ENCODE peak calls at places on chromosome 16, in five cellular contexts. G, F, M, J and N are unnamed samples. For H3K4me1, the result is how much of the 10 kb centered on the place peaks cover.

GRCh38 chr16:24723663-24724062 is 5.8 kb upstream of the TNRC6A start:
- DNase-seq in G (no peak), F (no peak), M (no peak), J (no peak), N (no peak)

GRCh38 chr16:27230562-27230991 is 27.3 kb downstream of the KDM8 start:
- DNase-seq in G (peak), F (peak), M (peak), J (no peak), N (peak)

GRCh38 chr16:84061236-84061830 is 18.7 kb upstream of the SLC38A8 start:
- DNase-seq in G (no peak), F (no peak), M (no peak), J (no peak), N (no peak)

GRCh38 chr16:89324056-89325010 is 106.8 kb downstream of the ZNF778 start:
- DNase-seq in G (no peak), F (no peak), M (no peak), J (no peak), N (no peak)

GRCh38 chr16:56409195-56409594 is 16.1 kb downstream of the AMFR start:
- DNase-seq in G (no peak), F (no peak), M (no peak), J (no peak), N (no peak)

GRCh38 chr16:76511203-76511602 is 234.0 kb downstream of the CNTNAP4 start:
- DNase-seq in G (no peak), F (no peak), M (no peak), J (no peak), N (no peak)

GRCh38 chr16:7513429-7513828 is 180.8 kb downstream of the RBFOX1 start:
- DNase-seq in G (no peak), F (no peak), M (no peak), J (no peak), N (no peak)

GRCh38 chr16:84177740-84178070 is 9.2 kb downstream of the TAF1C start:
- DNase-seq in G (no peak), F (no peak), M (no peak), J (no peak), N (no peak)

GRCh38 chr16:55760665-55761035 is 72.2 kb downstream of the CES1 start:
- DNase-seq in G (no peak), F (no peak), M (no peak), J (no peak), N (no peak)

GRCh38 chr16:49608801-49609200 is 235.2 kb downstream of the C16orf78 start:
- DNase-seq in G (no peak), F (no peak), M (peak), J (peak), N (no peak)

GRCh38 chr16:57536306-57537193 is at the start of gene CCDC102A:
- DNase-seq in G (peak), F (peak), M (peak), J (no peak), N (no peak)

GRCh38 chr16:22727285-22728166 is 86.4 kb upstream of the HS3ST2 start:
- DNase-seq in G (no peak), F (no peak), M (no peak), J (no peak), N (no peak)

GRCh38 chr16:55179858-55180585 is 144.0 kb upstream of the IRX6 start:
- DNase-seq in G (no peak), F (no peak), M (peak), J (no peak), N (no peak)

GRCh38 chr16:56800355-56800754 is 64.7 kb upstream of the SLC12A3 start:
- DNase-seq in G (no peak), F (no peak), M (no peak), J (no peak), N (no peak)

GRCh38 chr16:47750371-47750770 is 289.2 kb downstream of the PHKB start:
- DNase-seq in G (no peak), F (no peak), M (no peak), J (no peak), N (no peak)

GRCh38 chr16:16143038-16143763 is 80.1 kb downstream of the ABCC6 start:
- DNase-seq in G (no peak), F (no peak), M (peak), J (no peak), N (no peak)

GRCh38 chr16:31421587-31421986 is 6.6 kb downstream of the COX6A2 start:
- DNase-seq in G (no peak), F (peak), M (no peak), J (no peak), N (no peak)

GRCh38 chr16:72891291-72892227 is 156.4 kb downstream of the ZFHX3 start:
- DNase-seq in G (no peak), F (no peak), M (no peak), J (no peak), N (no peak)

GRCh38 chr16:23509763-23510153 is 536 bp downstream of the GGA2 start:
- DNase-seq in G (peak), F (peak), M (peak), J (no peak), N (peak)

GRCh38 chr16:83727018-83727417 is 80.8 kb upstream of the HSBP1 start:
- DNase-seq in G (no peak), F (no peak), M (no peak), J (no peak), N (no peak)

GRCh38 chr16:49158029-49158642 is 123.5 kb downstream of the CBLN1 start:
- DNase-seq in G (no peak), F (no peak), M (peak), J (peak), N (peak)

GRCh38 chr16:50627419-50627818 is 53.7 kb downstream of the SNX20 start:
- DNase-seq in G (peak), F (peak), M (peak), J (no peak), N (peak)

GRCh38 chr16:55701442-55702319 is 45.9 kb downstream of the SLC6A2 start:
- DNase-seq in G (no peak), F (peak), M (peak), J (peak), N (no peak)

GRCh38 chr16:15052747-15053476 is 3.0 kb downstream of the NTAN1 start:
- DNase-seq in G (no peak), F (no peak), M (no peak), J (no peak), N (no peak)

GRCh38 chr16:50602531-50603205 is 54.5 kb downstream of the NKD1 start:
- DNase-seq in G (peak), F (peak), M (no peak), J (no peak), N (peak)

GRCh38 chr16:78778724-78779004 is 679.2 kb downstream of the WWOX start:
- DNase-seq in G (no peak), F (no peak), M (no peak), J (no peak), N (no peak)

GRCh38 chr16:85988306-85988705 is 89.3 kb downstream of the IRF8 start:
- DNase-seq in G (no peak), F (no peak), M (no peak), J (no peak), N (no peak)

GRCh38 chr16:52497067-52497816 is 49.7 kb downstream of the TOX3 start:
- DNase-seq in G (no peak), F (no peak), M (peak), J (no peak), N (no peak)

GRCh38 chr16:27600386-27600785 is 50.4 kb downstream of the KATNIP start:
- DNase-seq in G (no peak), F (no peak), M (peak), J (no peak), N (no peak)

GRCh38 chr16:86452451-86452850 is 57.9 kb upstream of the FOXF1 start:
- DNase-seq in G (no peak), F (no peak), M (no peak), J (no peak), N (no peak)

GRCh38 chr16:27708651-27709050 is 158.7 kb downstream of the KATNIP start:
- DNase-seq in G (no peak), F (no peak), M (no peak), J (no peak), N (no peak)

GRCh38 chr16:87323727-87324410 is 6.7 kb upstream of the C16orf95 start:
- DNase-seq in G (no peak), F (no peak), M (no peak), J (no peak), N (no peak)

GRCh38 chr16:83914091-83914710 is 15.3 kb downstream of the MLYCD start:
- DNase-seq in G (no peak), F (no peak), M (no peak), J (no peak), N (no peak)

GRCh38 chr16:1475552-1476114 is 805 bp upstream of the CLCN7 start:
- DNase-seq in G (no peak), F (no peak), M (no peak), J (no peak), N (no peak)
- H3K4me1 ChIP-seq in G (under half), F (under half), M (under half), J (under half), N (under half)

GRCh38 chr16:54072237-54072636 is 214.3 kb downstream of the IRX3 start:
- DNase-seq in G (no peak), F (no peak), M (peak), J (no peak), N (no peak)

GRCh38 chr16:54076006-54076504 is 210.5 kb downstream of the IRX3 start:
- DNase-seq in G (no peak), F (no peak), M (no peak), J (no peak), N (no peak)

GRCh38 chr16:54073356-54073755 is 213.2 kb downstream of the IRX3 start:
- DNase-seq in G (no peak), F (no peak), M (no peak), J (no peak), N (no peak)

GRCh38 chr16:54077412-54077821 is 209.2 kb downstream of the IRX3 start:
- DNase-seq in G (no peak), F (no peak), M (no peak), J (no peak), N (no peak)

DNA sequence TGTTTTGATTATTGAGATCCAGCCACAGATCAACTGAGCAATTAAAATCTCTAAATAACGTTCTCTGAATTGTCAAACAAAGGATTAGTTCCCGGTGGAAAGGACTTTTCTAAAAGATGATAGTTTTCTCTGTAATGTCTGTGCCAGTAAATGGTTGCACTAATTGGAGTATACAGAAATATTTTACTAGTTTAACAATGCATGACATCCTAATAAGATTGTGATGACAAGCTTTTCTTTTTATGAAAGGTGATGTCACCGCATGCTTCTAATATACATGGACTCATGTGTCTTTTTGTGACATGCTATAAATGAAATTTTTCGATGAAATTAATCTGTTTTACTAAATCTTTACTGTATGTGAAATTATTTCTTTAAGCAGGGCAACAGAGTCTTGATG is 211.1 kb downstream of the IRX3 start:
- DNase-seq in G (no peak), F (no peak), M (no peak), J (no peak), N (no peak)
- H3K4me1 ChIP-seq in G (under half), F (under half), M (under half), J (under half), N (under half)

GRCh38 chr16:67546761-67547422 is 15.4 kb upstream of the CTCF start:
- DNase-seq in G (peak), F (peak), M (peak), J (peak), N (peak)

GRCh38 chr16:67549936-67550335 is 12.4 kb upstream of the CTCF start:
- DNase-seq in G (no peak), F (no peak), M (no peak), J (no peak), N (no peak)

GRCh38 chr16:67549240-67549639 is 13.1 kb upstream of the CTCF start:
- DNase-seq in G (no peak), F (no peak), M (no peak), J (no peak), N (no peak)

GRCh38 chr16:67547423-67548264 is 14.7 kb upstream of the CTCF start:
- DNase-seq in G (peak), F (peak), M (no peak), J (no peak), N (peak)

DNA sequence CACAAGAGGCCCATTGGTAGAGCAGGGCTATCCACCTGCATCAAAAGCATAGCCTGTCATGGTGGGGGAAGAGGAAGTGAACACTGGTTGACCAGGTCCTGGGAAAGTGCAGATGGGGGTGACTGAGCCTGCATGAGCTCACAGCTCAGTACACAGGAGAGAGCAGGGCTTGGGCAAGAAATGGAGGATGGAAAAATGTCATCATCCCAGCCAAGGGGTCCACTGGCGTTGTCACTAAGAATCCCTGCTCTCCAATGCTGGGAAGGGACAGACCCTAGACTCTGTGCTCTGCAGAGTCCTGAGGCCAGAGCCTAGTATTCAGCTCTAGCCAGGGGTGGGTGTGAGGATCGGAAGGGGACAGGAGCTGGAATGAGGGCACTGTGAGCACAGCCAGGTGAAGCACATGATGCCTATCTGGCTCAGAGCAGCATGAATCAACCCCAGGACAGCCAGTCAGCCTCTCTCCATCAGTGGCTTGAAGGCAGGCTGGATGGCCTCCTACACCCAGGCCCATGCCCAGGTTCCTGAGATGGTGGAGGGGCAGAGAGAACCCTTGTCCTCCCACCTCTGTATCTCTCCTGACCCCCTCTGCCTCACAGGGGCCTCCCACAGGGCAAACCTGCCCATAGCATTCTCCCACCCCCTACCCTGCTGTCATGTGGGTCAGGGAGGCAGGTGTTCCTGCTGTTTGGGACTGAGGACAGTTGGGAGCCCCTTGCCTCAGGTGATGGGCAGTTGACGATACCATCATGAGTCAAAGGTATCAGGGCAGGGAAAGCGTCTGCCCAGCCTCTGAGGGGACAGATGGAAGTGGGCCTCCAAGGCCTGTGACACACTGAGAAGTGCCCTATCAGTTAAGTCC is 13.8 kb upstream of the CTCF start:
- DNase-seq in G (no peak), F (no peak), M (no peak), J (no peak), N (no peak)
- H3K4me1 ChIP-seq in G (under half), F (under half), M (under half), J (under half), N (under half)

GRCh38 chr16:75248142-75248535 is 3.3 kb downstream of the BCAR1 start:
- DNase-seq in G (no peak), F (no peak), M (no peak), J (no peak), N (no peak)

GRCh38 chr16:75244844-75245758 is 6.3 kb downstream of the BCAR1 start:
- DNase-seq in G (no peak), F (no peak), M (peak), J (no peak), N (no peak)

GRCh38 chr16:75247249-75247648 is 4.2 kb downstream of the BCAR1 start:
- DNase-seq in G (no peak), F (no peak), M (no peak), J (no peak), N (no peak)

GRCh38 chr16:75248536-75249380 is 2.7 kb downstream of the BCAR1 start:
- DNase-seq in G (no peak), F (no peak), M (no peak), J (no peak), N (no peak)

GRCh38 chr16:75246504-75247205 is 4.8 kb downstream of the BCAR1 start:
- DNase-seq in G (no peak), F (no peak), M (no peak), J (no peak), N (no peak)
- H3K4me1 ChIP-seq in G (under half), F (under half), M (under half), J (half or more), N (under half)

DNA sequence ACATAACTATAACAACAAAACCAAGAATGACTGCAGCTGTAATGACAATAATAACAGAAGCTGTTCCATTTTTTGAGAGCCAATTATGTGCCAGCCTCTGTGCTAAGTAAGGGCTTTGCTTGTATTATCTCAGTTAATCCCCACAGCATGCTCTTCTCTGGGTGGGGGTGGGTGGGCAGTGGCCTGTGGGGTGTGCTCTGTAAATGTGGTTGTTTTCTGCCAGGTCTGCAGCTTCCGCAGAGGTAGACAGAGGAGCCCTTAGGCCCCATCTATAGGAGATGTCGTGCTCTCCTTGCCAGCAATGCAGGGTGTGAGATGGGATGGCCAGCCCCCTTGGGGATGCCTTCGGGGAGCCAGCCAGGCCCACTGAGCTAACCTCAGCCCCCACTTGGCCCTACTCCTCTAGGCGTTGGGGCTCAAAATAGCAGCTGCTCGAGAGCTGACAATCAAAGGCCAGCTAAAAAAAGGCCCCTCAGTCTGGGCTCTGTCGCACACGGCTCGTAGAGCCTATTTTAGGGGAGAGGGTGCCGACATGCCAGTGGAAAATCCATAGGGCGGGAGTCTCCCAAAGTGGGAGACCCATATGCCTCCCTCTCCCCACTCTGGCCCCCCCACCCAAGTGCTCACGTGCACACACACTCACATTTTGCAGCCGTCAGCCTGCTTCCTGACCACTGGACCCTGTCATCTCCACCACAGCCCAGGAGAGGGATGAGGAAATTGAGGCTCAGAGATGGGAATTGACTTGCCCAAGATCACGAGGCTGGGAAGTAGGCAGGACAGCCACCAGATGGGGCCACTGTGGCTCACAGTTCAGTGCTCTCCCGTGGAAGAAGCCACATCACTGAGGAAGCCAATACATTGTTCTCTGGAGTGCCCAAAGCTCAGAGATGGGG is 15.8 kb downstream of the CDH16 start:
- DNase-seq in G (no peak), F (no peak), M (peak), J (no peak), N (no peak)
- H3K4me1 ChIP-seq in G (under half), F (under half), M (half or more), J (under half), N (under half)

GRCh38 chr16:71540-72341 is 690 bp downstream of the RHBDF1 start:
- DNase-seq in G (no peak), F (no peak), M (peak), J (peak), N (no peak)

GRCh38 chr16:74025-74424 is 1.6 kb upstream of the RHBDF1 start:
- DNase-seq in G (no peak), F (no peak), M (no peak), J (no peak), N (no peak)

GRCh38 chr16:72561-73537 is at the start of gene RHBDF1:
- DNase-seq in G (no peak), F (no peak), M (peak), J (no peak), N (no peak)

GRCh38 chr16:69181-69580 is 3.2 kb downstream of the RHBDF1 start:
- DNase-seq in G (no peak), F (no peak), M (no peak), J (no peak), N (no peak)

GRCh38 chr16:71210-71539 is 1.3 kb downstream of the RHBDF1 start:
- DNase-seq in G (no peak), F (no peak), M (no peak), J (no peak), N (no peak)
- H3K4me1 ChIP-seq in G (under half), F (under half), M (under half), J (under half), N (under half)

DNA sequence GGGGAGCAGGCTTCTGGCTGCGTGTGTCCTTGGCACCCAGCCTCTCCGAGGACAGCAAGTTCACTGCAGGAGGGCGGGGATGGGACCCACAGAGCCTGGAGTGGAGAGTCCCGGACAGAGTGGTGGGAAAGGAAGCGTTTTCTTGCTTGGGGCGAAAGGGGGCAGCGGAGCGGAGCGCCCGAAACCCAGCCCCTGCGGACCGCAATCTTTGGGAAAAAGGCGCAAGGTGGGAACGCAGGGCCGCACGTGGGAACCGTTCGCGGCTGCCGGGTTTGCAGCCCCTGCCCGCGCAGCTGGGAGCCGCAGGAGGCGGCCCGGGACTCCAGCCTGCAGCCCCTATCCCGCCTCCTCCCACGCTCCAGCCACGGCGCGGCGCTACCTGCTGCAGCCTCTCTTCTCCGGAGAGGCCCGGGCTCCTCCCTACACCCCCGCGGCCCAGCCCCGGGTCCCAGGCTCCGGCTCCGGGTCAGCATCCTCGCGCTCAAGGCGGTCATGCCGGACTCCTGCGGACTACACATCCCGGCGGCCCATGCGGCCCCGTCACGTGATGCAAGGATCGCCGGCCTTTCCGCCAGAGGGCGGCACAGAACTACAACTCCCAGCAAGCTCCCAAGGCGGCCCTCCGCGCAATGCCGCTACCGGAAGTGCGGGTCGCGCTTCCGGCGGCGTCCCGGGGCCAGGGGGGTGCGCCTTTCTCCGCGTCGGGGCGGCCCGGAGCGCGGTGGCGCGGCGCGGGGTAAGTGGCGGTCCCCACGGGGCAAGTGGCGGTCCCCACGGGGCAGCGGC is at the start of the genes NTHL1 and TSC2:
- DNase-seq in G (peak), F (peak), M (peak), J (peak), N (peak)
- H3K4me1 ChIP-seq in G (under half), F (under half), M (under half), J (under half), N (under half)